ENCODE peak calls at places on chromosome 10, in eight cellular contexts. M is sigmoid colon, A is K562, H is heart left ventricle, S is spleen, D is breast epithelium, Z is transverse colon, J is ovary. Y is an unnamed sample. For H3K4me1, the result is how much of the 10 kb centered on the place peaks cover.

GRCh38 chr10:46251857-46252847 is 34.6 kb upstream of the ANTXRL start:
- DNase-seq in H (no peak), Z (no peak), A (no peak), J (no peak), M (peak), D (peak), S (no peak), Y (no peak)

GRCh38 chr10:96643920-96644319 is 57.1 kb upstream of the TM9SF3 start:
- DNase-seq in S (no peak), J (no peak), M (no peak), H (no peak), Z (no peak), D (no peak), A (no peak), Y (no peak)

GRCh38 chr10:22609719-22610118 is 104.7 kb downstream of the PIP4K2A start:
- DNase-seq in M (no peak), Z (no peak), S (no peak), J (no peak), D (no peak), A (no peak), H (no peak), Y (no peak)

GRCh38 chr10:31630866-31631567 is 297.6 kb downstream of the ARHGAP12 start:
- DNase-seq in A (no peak), J (no peak), M (peak), H (peak), S (no peak), Z (no peak), D (no peak), Y (no peak)

GRCh38 chr10:7424315-7424714 is 13.5 kb upstream of the SFMBT2 start:
- DNase-seq in Z (peak), S (peak), D (no peak), H (no peak), M (no peak), A (no peak), J (no peak), Y (no peak)

GRCh38 chr10:78339251-78339650 is 305.6 kb downstream of the RPS24 start:
- DNase-seq in S (peak), M (peak), J (peak), Z (no peak), H (no peak), A (no peak), D (peak), Y (no peak)

GRCh38 chr10:73881221-73881919 is 7.0 kb upstream of the CAMK2G start:
- DNase-seq in D (no peak), M (no peak), A (no peak), Z (no peak), S (no peak), J (no peak), H (no peak), Y (no peak)

GRCh38 chr10:108424656-108425055 is 1260.2 kb upstream of the SORCS1 start:
- DNase-seq in S (no peak), J (no peak), M (no peak), H (no peak), D (no peak), Z (no peak), A (no peak), Y (no peak)

GRCh38 chr10:97796651-97797050 is 24.9 kb upstream of the SFRP5 start:
- DNase-seq in A (no peak), M (no peak), D (no peak), H (no peak), S (no peak), Z (no peak), J (no peak), Y (no peak)

GRCh38 chr10:11066520-11066919 is 48.8 kb downstream of the CELF2 start:
- DNase-seq in J (no peak), A (no peak), H (no peak), S (no peak), Z (no peak), M (no peak), D (no peak), Y (no peak)

GRCh38 chr10:61000769-61001730 is 57.1 kb upstream of the RHOBTB1 start:
- DNase-seq in J (no peak), D (no peak), S (peak), M (peak), Z (peak), H (no peak), A (peak), Y (peak)

GRCh38 chr10:107728807-107729206 is 564.3 kb upstream of the SORCS1 start:
- DNase-seq in S (no peak), D (no peak), J (no peak), Z (no peak), M (no peak), A (no peak), H (no peak), Y (no peak)

DNA sequence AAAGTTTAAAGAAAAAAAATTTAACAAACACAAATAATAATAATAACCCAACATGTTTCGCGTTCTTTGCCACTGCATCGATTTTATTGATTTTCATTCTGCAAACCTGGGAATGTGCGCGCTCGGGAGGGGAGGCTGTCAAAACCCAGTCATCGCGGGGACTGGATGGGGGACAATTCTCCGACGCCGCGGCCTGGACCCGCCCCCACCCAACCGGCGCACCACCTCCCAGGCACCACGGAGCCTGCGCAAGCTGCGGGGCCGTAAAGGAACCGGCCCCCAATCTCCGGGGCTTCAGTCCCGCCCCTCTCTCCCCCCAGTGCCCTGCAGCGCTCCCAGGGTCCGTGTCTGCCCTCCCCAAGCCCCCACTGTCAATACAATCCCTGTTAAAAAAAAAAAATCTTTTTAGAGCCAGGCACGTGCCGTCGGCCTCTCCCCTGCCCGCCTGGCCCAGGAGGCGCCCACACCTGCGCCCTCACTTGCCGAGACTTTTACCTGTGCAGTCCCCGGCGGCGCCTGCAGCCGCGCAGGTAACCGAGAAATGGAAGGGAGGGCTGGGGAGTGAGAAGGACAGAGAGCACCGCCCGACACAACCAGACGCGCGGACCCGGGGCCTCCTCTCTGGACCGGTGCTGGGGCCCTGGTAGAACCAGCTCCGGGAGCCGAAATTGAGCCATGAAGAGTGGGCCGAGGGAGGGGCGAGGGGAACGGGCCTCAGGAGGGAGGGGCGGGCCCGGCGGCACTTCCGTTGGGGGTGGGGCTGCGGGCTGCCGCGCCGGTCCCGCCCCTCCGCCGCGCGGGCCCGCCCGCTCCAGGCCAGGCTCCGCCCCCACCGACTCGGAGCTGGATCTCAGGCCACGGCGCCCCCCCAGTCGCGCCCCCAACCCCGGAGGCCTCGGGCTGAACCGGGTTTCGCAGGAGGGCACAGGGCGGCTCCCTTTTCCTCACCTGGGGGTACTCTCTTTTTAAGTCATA is 7.6 kb upstream of the ZNF503 start:
- DNase-seq in H (peak), D (no peak), S (peak), Z (peak), A (peak), J (peak), M (peak), Y (peak)
- TF ChIP-seq POLR2A in H (no peak), D (no peak), S (no peak), Z (peak), A (no peak), J (peak), M (no peak), Y (peak)

DNA sequence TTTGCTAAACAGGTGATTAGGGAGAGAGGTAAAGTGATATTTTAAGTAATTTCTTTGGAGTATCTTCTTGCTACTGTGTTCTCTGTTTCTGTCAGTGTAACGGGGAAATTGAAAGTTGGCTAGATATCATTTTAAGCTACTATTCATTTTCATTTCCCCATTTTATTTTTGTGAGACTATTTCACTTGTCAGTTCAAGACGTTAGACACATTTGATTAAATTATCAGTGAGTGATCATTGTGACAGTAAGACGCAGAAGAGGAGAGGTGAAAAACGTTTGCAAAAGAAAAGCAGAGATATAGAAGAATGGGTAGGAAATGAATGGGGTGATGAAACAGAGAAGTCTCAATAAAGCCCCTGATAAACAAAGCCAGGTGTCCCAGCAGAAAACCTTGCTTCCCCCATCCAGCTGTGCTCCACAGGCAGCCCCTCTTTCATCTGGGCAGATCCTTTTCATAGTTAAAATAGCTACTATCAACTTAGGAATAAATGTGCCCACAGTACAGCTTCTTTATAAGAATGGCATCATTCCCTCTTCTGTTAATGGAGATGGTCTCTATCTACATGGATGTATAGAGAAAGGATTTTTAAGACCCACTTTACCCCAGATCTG is 137.9 kb upstream of the ITGB1 start:
- DNase-seq in A (no peak), S (no peak), D (no peak), M (no peak), H (no peak), J (no peak), Z (no peak), Y (no peak)
- H3K4me1 ChIP-seq in A (under half), S (under half), D (under half), M (under half), H (under half), J (under half), Z (under half), Y (under half)

DNA sequence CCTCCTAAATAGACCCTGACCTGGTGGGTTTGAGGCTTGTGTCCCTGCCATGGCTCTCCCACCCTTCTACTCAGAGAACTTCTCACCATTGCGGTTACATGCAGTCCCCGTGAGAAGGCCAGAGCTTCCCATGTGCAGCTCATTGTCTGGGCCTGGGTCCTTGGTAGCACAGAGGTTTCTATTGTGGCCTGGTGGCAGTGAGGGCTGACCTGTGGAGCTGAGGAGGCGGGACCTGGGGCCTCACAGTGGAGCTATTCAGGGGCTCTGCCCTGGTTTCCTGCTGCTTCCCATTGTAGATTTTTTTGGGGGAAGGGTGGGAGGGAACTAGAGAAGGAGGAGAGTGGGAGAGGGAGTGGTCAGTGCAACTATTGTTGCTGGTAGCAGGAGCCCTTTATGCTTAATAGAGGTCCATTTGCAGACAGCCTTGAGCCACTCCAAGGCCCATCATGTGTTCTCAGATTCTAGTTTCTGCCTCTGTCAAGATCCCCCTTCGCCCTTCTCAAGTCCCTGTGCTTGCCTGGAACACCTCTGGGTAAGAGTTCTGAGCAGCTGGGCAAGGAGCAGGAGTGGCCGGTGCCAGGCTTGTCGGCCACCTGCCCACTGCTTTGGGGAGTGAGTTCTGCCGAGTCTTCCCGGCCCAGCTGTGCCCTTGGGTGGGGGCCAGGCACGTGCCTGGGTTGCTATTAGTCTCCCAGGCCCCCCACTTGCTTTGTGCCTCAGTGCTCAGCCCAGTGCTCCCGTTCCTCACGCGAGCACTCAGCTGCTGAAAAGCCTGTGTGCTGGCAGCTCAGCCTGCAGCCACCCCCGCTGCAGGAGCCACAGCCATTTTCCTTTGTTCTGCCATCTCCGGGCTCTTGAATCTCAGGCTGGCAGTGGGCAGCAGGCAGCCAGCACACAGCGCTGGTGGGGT is 10.7 kb downstream of the TSPAN14 start:
- DNase-seq in S (peak), Z (no peak), H (peak), M (no peak), J (peak), A (peak), D (no peak), Y (no peak)
- H3K4me3 ChIP-seq in S (peak), Z (no peak), H (no peak), M (peak), J (no peak), A (no peak), D (peak), Y (no peak)

GRCh38 chr10:117989962-117990361 is 56.8 kb downstream of the RAB11FIP2 start:
- DNase-seq in Z (no peak), H (no peak), S (no peak), A (no peak), J (no peak), M (no peak), D (no peak), Y (no peak)

GRCh38 chr10:117994771-117995170 is 52.0 kb downstream of the RAB11FIP2 start:
- DNase-seq in M (no peak), A (no peak), J (no peak), Z (no peak), D (no peak), S (no peak), H (no peak), Y (no peak)

GRCh38 chr10:117993166-117993565 is 53.6 kb downstream of the RAB11FIP2 start:
- DNase-seq in A (no peak), J (no peak), D (no peak), Z (no peak), H (no peak), S (no peak), M (no peak), Y (no peak)

GRCh38 chr10:117987242-117987909 is 59.4 kb downstream of the RAB11FIP2 start:
- DNase-seq in D (no peak), S (no peak), Z (no peak), H (no peak), M (no peak), A (no peak), J (no peak), Y (no peak)

DNA sequence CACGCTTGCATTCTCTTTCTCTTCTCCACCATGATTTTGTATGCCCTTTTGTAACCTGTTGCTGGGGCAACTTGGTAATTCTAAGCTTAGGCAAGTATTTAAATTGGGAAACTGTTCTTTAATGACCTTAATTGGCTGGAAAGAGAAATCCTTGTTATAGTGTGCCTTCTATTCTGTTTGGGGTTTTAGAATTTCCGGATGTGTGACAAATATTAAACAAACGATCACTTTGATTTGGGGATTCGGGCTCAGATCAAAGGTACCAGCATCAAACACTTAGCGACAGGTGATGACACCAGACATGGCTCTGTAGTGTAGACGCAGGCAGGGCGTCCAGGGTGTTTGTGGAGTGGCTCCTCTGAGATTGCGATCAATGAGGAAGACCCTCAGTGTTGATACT is 55.0 kb downstream of the RAB11FIP2 start:
- DNase-seq in D (no peak), A (no peak), M (no peak), S (no peak), J (no peak), H (no peak), Z (no peak), Y (no peak)
- TF ChIP-seq POLR2A in D (no peak), A (no peak), M (no peak), S (no peak), J (no peak), H (no peak), Z (no peak), Y (no peak)

DNA sequence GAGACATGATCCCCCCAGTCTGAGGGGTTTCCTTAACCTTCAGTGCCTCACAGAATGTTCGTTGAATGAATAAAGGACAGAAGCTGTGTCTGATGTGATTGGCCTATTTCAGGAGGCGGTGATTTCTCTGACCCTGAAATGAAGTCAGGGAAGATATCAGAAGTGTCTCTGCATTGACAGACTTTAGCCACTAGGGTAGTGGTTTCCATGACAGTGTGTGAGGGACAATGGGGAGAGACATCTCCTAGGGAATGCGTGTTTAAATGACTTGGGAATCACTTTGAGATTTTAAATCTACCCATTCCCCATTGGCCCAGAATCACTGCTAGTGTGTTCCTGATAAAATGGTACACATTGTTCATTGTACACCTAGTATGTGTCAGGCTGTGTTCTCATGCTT is 132.0 kb downstream of the CFAP58 start:
- DNase-seq in D (no peak), A (peak), H (no peak), J (no peak), S (no peak), M (no peak), Z (no peak), Y (no peak)
- H3K4me1 ChIP-seq in D (under half), A (under half), H (under half), J (under half), S (under half), M (under half), Z (under half), Y (under half)

GRCh38 chr10:128275405-128275804 is 149.2 kb upstream of the MKI67 start:
- DNase-seq in H (no peak), D (no peak), J (no peak), S (no peak), M (no peak), A (no peak), Z (no peak), Y (no peak)
- H3K4me3 ChIP-seq in H (no peak), D (no peak), J (no peak), S (peak), M (no peak), A (no peak), Z (no peak), Y (no peak)

DNA sequence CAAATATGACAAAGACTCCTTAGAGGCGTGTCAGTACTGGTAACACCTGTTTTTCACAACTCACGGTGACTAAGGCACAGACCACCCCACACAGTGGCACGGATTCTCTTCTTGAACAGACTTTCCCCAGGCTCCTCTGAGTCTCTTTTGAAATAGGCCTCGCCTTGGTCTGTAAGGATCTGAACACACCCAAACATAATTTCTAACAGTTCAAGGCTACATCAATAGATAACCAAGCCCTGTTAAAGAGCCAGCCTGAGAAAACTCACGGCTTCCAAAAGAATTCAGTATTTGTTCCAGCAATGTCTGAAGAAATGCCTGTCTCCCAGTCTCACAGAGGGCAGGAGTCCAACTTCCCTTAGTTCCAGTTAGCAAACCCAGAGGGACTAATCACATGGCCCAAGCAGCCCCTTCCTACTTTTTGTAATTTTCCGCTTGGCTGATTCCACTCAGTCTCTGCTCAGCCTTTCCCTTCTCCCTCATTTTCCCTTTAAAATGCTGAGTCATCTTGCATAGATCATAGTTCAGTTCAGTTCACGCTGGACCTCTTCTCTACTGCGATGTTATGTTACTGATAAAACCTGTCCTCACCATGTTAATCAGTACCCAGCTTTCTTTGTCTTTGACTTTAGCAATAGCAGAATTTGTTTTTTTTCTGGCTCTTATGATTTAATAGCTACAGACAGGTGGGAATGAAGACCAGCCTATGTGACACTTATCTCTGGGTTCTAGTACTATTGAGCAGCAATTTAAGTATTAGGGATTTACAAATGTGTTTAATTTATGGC is 22.6 kb upstream of the AKR1C3 start:
- DNase-seq in D (peak), M (peak), J (peak), Z (peak), A (peak), S (no peak), H (peak), Y (peak)
- TF ChIP-seq POLR2A in D (no peak), M (no peak), J (no peak), Z (no peak), A (no peak), S (no peak), H (peak), Y (peak)

GRCh38 chr10:71975087-71975890 is 11.1 kb downstream of the CHST3 start:
- DNase-seq in A (no peak), Z (peak), M (peak), S (peak), H (peak), J (peak), D (no peak), Y (peak)

GRCh38 chr10:71975891-71976725 is 11.9 kb downstream of the CHST3 start:
- DNase-seq in S (peak), D (no peak), M (peak), A (no peak), H (peak), J (peak), Z (peak), Y (no peak)

GRCh38 chr10:71973777-71974488 is 9.7 kb downstream of the CHST3 start:
- DNase-seq in M (no peak), D (no peak), S (no peak), A (no peak), H (no peak), Z (no peak), J (no peak), Y (no peak)

GRCh38 chr10:71972746-71973695 is 8.8 kb downstream of the CHST3 start:
- DNase-seq in H (no peak), S (peak), J (no peak), M (no peak), A (no peak), D (no peak), Z (no peak), Y (no peak)

GRCh38 chr10:71974489-71975011 is 10.4 kb downstream of the CHST3 start:
- DNase-seq in H (peak), M (peak), J (no peak), S (peak), A (no peak), D (no peak), Z (no peak), Y (no peak)
- H3K4me1 ChIP-seq in H (half or more), M (half or more), J (half or more), S (half or more), A (under half), D (under half), Z (under half), Y (under half)

GRCh38 chr10:110499796-110500514 is 2.2 kb downstream of the DUSP5 start:
- DNase-seq in S (no peak), J (no peak), M (no peak), Z (no peak), H (no peak), D (no peak), A (no peak), Y (no peak)
- H3K4me3 ChIP-seq in S (peak), J (peak), M (peak), Z (peak), H (peak), D (peak), A (peak), Y (peak)